ENCODE peak calls at places on chromosomes 3 and 15, in five cellular contexts. P, N, Q, H and J are unnamed samples.

GRCh38 chr3:26264708-26265107 is 357.9 kb upstream of the LRRC3B start:
- DNase-seq in P (no peak), N (no peak), Q (no peak), H (no peak), J (no peak)

GRCh38 chr3:51514210-51514609 is 14.4 kb upstream of the DCAF1 start:
- DNase-seq in P (no peak), N (no peak), Q (no peak), H (no peak), J (no peak)

GRCh38 chr3:3799173-3800075 is at the start of gene LRRN1:
- DNase-seq in P (no peak), N (peak), Q (no peak), H (no peak), J (peak)

GRCh38 chr3:4752201-4753072 is 226.8 kb upstream of the BHLHE40 start:
- DNase-seq in P (peak), N (no peak), Q (peak), H (peak), J (no peak)

GRCh38 chr15:55279746-55280351 is 9.8 kb downstream of the RAB27A start:
- DNase-seq in P (peak), N (no peak), Q (peak), H (peak), J (peak)

GRCh38 chr15:76711351-76711827 is 193.8 kb downstream of the SCAPER start:
- DNase-seq in P (no peak), N (no peak), Q (no peak), H (no peak), J (peak)

GRCh38 chr3:186164696-186165095 is 55.8 kb upstream of the ETV5 start:
- DNase-seq in P (no peak), N (no peak), Q (no peak), H (no peak), J (no peak)

GRCh38 chr3:61299343-61299742 is 48.1 kb upstream of the FHIT start:
- DNase-seq in P (no peak), N (no peak), Q (no peak), H (peak), J (no peak)

GRCh38 chr3:118347781-118348557 is 686.7 kb downstream of the IGSF11 start:
- DNase-seq in P (no peak), N (no peak), Q (no peak), H (no peak), J (no peak)

GRCh38 chr3:88418219-88418618 is 268.5 kb downstream of the C3orf38 start:
- DNase-seq in P (no peak), N (no peak), Q (no peak), H (no peak), J (no peak)

DNA sequence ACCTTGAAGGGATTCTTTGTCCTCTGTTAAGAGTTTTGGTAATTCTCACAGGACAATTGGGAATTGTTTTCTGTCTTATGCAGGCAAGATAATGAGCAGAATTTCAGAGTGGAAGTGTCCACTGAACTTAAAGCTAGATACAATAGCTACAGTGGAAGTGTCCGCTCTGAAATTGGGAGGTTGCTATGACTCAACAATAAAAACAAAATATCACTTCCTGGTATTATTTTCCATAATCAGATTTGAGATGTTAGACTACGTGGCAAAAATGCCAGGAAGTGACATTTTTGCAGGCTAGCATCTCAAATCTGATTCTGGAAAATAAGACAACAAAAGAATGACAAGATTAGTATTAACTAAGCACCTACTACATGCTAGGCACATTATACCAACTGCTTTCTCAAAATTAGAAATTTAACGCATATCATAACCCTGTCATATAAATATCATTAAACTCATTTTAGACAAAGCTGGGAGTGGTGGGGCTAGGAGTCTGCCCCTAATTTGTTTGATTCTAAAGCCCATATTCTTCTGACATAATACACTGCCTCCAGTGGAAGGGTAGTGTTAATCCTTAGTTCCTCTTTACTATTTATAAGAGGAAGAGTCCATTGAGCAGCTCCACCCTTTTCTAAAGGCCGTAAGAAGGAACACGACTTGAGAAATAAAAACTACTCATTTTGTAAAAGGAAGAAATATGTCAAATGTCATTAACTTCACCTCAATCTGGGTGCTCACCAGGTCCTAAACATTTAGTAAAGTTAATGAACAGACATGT is 266.9 kb upstream of the STT3B start:
- DNase-seq in P (peak), N (no peak), Q (no peak), H (no peak), J (no peak)
- TF ChIP-seq CTCF in P (no peak), N (no peak), Q (no peak), H (no peak), J (no peak)

GRCh38 chr15:75508741-75509532 is 57.4 kb upstream of the SIN3A start:
- DNase-seq in P (peak), N (no peak), Q (no peak), H (no peak), J (peak)
- TF ChIP-seq CTCF in P (peak), N (peak), Q (peak), H (peak), J (peak)

DNA sequence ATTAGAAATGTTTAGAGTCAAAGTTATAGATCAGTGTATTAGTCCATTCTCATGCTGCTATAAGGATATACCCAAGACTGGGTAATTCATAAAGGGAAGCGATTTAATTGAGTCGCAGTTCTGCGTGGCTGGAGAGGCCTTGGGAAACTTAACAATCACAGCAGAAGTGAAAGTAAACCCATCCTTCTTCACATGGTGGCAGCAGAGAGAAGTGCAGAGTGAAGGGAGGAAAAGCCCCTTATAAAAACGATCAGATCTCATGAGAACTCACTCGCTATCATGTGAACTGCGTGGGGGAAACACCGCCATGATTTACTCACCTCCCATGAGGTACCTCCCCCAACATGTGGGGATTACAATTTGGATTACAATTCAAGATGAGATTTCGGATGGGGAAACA is 871.5 kb downstream of the DIPK2A start:
- DNase-seq in P (no peak), N (no peak), Q (no peak), H (no peak), J (no peak)
- TF ChIP-seq CTCF in P (no peak), N (no peak), Q (peak), H (peak), J (no peak)

GRCh38 chr15:65286704-65287514 is at the start of gene PARP16:
- DNase-seq in P (peak), N (peak), Q (no peak), H (no peak), J (peak)
- TF ChIP-seq CTCF in P (no peak), N (peak), Q (peak), H (peak), J (peak)

GRCh38 chr3:14632445-14632930 is 19.1 kb upstream of the CCDC174 start:
- DNase-seq in P (no peak), N (no peak), Q (no peak), H (no peak), J (no peak)
- TF ChIP-seq CTCF in P (no peak), N (no peak), Q (no peak), H (no peak), J (no peak)